ENCODE peak calls at places on chromosomes 11 and 22, in four cellular contexts. J, T, H and D are unnamed samples.

GRCh38 chr11:2093575-2094353 is 45.4 kb downstream of the IGF2 start:
- DNase-seq in H (peak), J (no peak), T (peak), D (peak)

GRCh38 chr22:41573677-41574264 is 13.0 kb downstream of the CSDC2 start:
- DNase-seq in T (no peak), J (no peak), H (no peak), D (no peak)

GRCh38 chr11:12285106-12285505 is 92.3 kb upstream of the PARVA start:
- DNase-seq in J (no peak), H (no peak), T (peak), D (peak)

GRCh38 chr22:30210235-30210831 is 36.2 kb downstream of the LIF start:
- DNase-seq in H (no peak), T (no peak), J (peak), D (peak)

GRCh38 chr11:72352859-72353551 is 81.3 kb downstream of the CLPB start:
- DNase-seq in J (peak), T (no peak), H (no peak), D (no peak)

GRCh38 chr11:15599376-15599775 is 484.7 kb downstream of the INSC start:
- DNase-seq in H (no peak), T (no peak), J (no peak), D (no peak)

GRCh38 chr22:19057539-19057938 is 64.7 kb downstream of the DGCR2 start:
- DNase-seq in J (no peak), T (no peak), H (no peak), D (no peak)

GRCh38 chr11:9569588-9570164 is 3.8 kb upstream of the WEE1 start:
- DNase-seq in J (no peak), H (no peak), T (no peak), D (no peak)

GRCh38 chr22:33666661-33667619 is 253.3 kb downstream of the LARGE1 start:
- DNase-seq in H (no peak), T (no peak), J (no peak), D (no peak)

GRCh38 chr11:63146586-63146985 is 2.6 kb upstream of the SLC22A24 start:
- DNase-seq in T (no peak), J (no peak), H (no peak), D (no peak)

GRCh38 chr11:6523253-6523652 is 26.2 kb downstream of the DNHD1 start:
- DNase-seq in T (no peak), J (no peak), H (no peak), D (no peak)

GRCh38 chr11:12719221-12719620 is 45.0 kb downstream of the TEAD1 start:
- DNase-seq in T (no peak), H (no peak), J (no peak), D (no peak)

GRCh38 chr22:27274770-27275449 is 526.6 kb downstream of the MN1 start:
- DNase-seq in H (no peak), J (no peak), T (no peak), D (no peak)

GRCh38 chr11:129209891-129210830 is 18.0 kb upstream of the ARHGAP32 start:
- DNase-seq in T (no peak), J (no peak), H (no peak), D (no peak)

GRCh38 chr11:117315285-117316196 is 515 bp downstream of the BACE1 start:
- DNase-seq in J (no peak), T (no peak), H (no peak), D (no peak)

GRCh38 chr11:117318738-117319137 is 2.7 kb upstream of the BACE1 start:
- DNase-seq in T (no peak), H (no peak), J (no peak), D (no peak)

GRCh38 chr11:117313828-117314768 is 2.0 kb downstream of the BACE1 start:
- DNase-seq in T (no peak), H (no peak), J (no peak), D (no peak)

GRCh38 chr11:117314840-117315239 is 1.2 kb downstream of the BACE1 start:
- DNase-seq in T (no peak), H (no peak), J (no peak), D (no peak)

GRCh38 chr11:117316197-117316961 is at the start of gene BACE1:
- DNase-seq in H (peak), T (peak), J (peak), D (peak)
- TF ChIP-seq CTCF in H (peak), T (peak), J (no peak), D (no peak)

GRCh38 chr11:123434262-123434661 is 4.2 kb downstream of the GRAMD1B start:
- DNase-seq in J (no peak), T (no peak), H (no peak), D (peak)
- TF ChIP-seq CTCF in J (peak), T (no peak), H (no peak), D (no peak)

GRCh38 chr11:93704237-93704636 is 37.1 kb downstream of the TAF1D start:
- DNase-seq in H (no peak), J (no peak), T (no peak), D (peak)
- TF ChIP-seq CTCF in H (no peak), J (no peak), T (no peak), D (no peak)

GRCh38 chr22:43796567-43796966 is 15.5 kb downstream of the EFCAB6 start:
- DNase-seq in J (no peak), T (no peak), H (no peak), D (peak)
- TF ChIP-seq CTCF in J (peak), T (no peak), H (peak), D (peak)